ENCODE peak calls at places on chromosome 13, in five cellular contexts. W is Panc1, J is fibroblast of lung, Z is osteoblast, U is AG04450. K is an unnamed sample.

GRCh38 chr13:107650081-107650701 is 565.1 kb downstream of the LIG4 start:
- DNase-seq in Z (no peak), U (no peak), J (peak; percentile 68), W (peak; percentile 20), K (no peak)

GRCh38 chr13:39561971-39562370 is 41.0 kb downstream of the LHFPL6 start:
- DNase-seq in U (no peak), J (no peak), Z (no peak), W (no peak), K (no peak)

GRCh38 chr13:75792526-75793187 is 156.5 kb downstream of the LMO7 start:
- DNase-seq in U (peak; percentile 26), J (no peak), W (no peak), Z (no peak), K (peak; percentile 87)

GRCh38 chr13:113466321-113466836 is 13.1 kb upstream of the ADPRHL1 start:
- DNase-seq in Z (no peak), W (no peak), J (no peak), U (no peak), K (no peak)

GRCh38 chr13:31201341-31202024 is 1.7 kb downstream of the B3GLCT start:
- DNase-seq in W (no peak), J (peak; percentile 47), Z (peak; percentile 95), U (no peak), K (no peak)

GRCh38 chr13:40534456-40534855 is 132.0 kb downstream of the FOXO1 start:
- DNase-seq in U (no peak), W (no peak), Z (peak; percentile 34), J (peak; percentile 26), K (no peak)

GRCh38 chr13:60282708-60283107 is 114.3 kb upstream of the TDRD3 start:
- DNase-seq in J (no peak), W (no peak), U (no peak), Z (no peak), K (no peak)

GRCh38 chr13:33797622-33798021 is 20.3 kb upstream of the RFC3 start:
- DNase-seq in Z (no peak), J (peak; percentile 36), W (no peak), U (no peak), K (no peak)

GRCh38 chr13:46745062-46745461 is 51.9 kb downstream of the ESD start:
- DNase-seq in U (no peak), J (no peak), W (no peak), Z (no peak), K (no peak)

GRCh38 chr13:32415019-32415418 is 12.9 kb downstream of the N4BP2L1 start:
- DNase-seq in J (no peak), U (no peak), Z (no peak), W (no peak), K (no peak)

GRCh38 chr13:81487151-81487550 is 1146.2 kb upstream of the SPRY2 start:
- DNase-seq in J (no peak), W (no peak), U (no peak), Z (no peak), K (no peak)

GRCh38 chr13:74904547-74904946 is 577.4 kb downstream of the TBC1D4 start:
- DNase-seq in Z (no peak), W (no peak), J (no peak), U (no peak), K (no peak)

GRCh38 chr13:51148952-51149573 is 38.0 kb upstream of the C13orf42 start:
- DNase-seq in J (peak; percentile 68), U (peak; percentile 8), W (no peak), Z (no peak), K (peak; percentile 12)

GRCh38 chr13:49443689-49444516 is at the start of the genes CAB39L and SETDB2:
- DNase-seq in Z (peak; percentile 96), W (peak; percentile 93), U (peak; percentile 98), J (peak; percentile 99), K (peak; percentile 89)
- TF ChIP-seq CTCF in Z (peak; percentile 25), W (peak; percentile 41), U (peak; percentile 43), J (peak; percentile 19), K (peak; percentile 34)

GRCh38 chr13:102487330-102487729 is 85.5 kb upstream of the FGF14 start:
- DNase-seq in U (no peak), Z (no peak), W (no peak), J (no peak), K (no peak)

DNA sequence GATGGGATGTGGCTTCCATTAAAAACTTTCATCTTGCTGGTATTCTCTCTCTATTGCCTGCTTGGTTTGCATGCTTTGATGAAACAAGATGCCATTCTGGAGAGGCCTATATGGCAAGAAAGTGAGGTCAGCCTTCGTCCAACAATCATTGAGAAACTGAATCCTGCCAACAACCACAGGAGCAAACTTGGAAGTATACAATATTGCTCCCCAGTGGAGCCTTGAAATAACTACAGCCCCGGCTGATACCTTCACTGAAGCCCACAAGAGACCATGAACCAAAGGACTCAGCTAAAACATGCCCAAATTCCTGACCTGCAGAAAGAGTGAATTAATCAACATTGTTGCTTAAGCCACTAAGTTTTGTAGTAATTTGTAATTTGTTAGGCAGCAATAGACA is 82.5 kb upstream of the FGF14 start:
- DNase-seq in J (peak; percentile 40), U (no peak), W (no peak), Z (no peak), K (peak; percentile 4)
- TF ChIP-seq CTCF in J (peak; percentile 48), U (peak; percentile 23), W (peak; percentile 6), Z (no peak), K (peak; percentile 53)

DNA sequence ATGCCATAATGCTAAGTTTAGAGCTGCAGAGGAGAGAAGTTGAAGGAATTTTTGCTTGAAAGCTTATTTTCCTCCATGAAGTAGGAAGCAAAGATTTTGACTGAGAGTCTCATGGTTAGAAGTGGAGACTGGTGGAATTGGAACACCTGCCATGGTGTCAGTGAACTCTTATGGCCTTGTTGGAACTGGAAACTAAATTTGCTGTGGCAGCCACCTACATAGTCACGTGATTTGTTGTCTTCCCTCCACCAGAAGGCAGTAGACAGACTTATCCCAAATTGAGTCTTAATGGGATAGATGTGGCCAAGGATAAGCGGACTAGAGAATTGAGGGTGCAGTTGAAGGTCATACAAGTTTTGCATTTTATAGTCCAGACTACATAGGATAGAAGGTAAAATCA is 22.1 kb downstream of the NDFIP2 start:
- DNase-seq in J (no peak), W (no peak), Z (no peak), U (no peak), K (no peak)
- TF ChIP-seq CTCF in J (no peak), W (peak; percentile 5), Z (no peak), U (no peak), K (no peak)

GRCh38 chr13:95368998-95369397 is 67.7 kb upstream of the ABCC4 start:
- DNase-seq in U (no peak), W (no peak), J (no peak), Z (no peak), K (no peak)
- TF ChIP-seq CTCF in U (no peak), W (no peak), J (no peak), Z (no peak), K (no peak)

DNA sequence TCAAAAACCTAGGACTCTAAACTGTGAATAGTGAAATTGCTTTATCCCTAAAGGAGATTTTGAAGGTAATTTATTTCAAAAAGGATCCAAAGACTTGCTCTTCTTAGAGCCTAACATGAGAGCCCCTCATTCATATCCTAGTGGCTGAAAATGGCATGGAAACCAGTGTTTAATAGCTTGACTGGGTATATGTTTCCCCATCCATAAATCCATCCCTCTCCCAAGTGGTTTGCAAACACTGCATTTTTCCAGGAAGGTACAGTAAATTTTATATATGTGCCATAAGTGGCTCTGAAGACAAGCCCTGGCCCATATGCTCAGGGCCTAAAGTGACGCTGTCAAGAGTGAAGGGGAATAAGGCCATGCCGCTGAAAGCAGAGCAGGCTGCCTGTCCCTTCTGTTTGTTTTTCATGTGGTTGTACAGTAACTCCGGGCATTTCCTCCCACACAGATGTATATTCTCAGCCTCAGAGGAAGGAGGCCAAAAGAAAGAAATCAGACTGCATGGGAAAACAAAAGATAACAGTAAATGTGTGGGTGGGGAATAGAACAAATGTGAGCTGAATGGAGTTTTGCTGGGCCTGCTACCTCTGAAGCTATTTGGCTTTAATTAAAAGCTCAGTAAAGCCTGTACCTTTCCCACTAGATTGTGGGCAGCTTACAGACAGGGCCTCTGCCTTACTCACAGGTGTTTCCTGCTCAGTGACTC is 181.9 kb downstream of the PCDH9 start:
- DNase-seq in J (peak; percentile 91), U (peak; percentile 65), W (no peak), Z (peak; percentile 38), K (peak; percentile 20)
- TF ChIP-seq CTCF in J (no peak), U (peak; percentile 33), W (no peak), Z (peak; percentile 9), K (no peak)

GRCh38 chr13:21501709-21502108 is 42.6 kb upstream of the ZDHHC20 start:
- DNase-seq in U (no peak), W (no peak), J (no peak), Z (no peak), K (peak; percentile 19)
- TF ChIP-seq CTCF in U (no peak), W (no peak), J (no peak), Z (no peak), K (peak; percentile 39)

GRCh38 chr13:45544520-45544919 is 71.0 kb downstream of the ERICH6B start:
- DNase-seq in U (no peak), W (no peak), J (no peak), Z (no peak), K (no peak)
- TF ChIP-seq CTCF in U (no peak), W (no peak), J (no peak), Z (no peak), K (no peak)

GRCh38 chr13:35824825-35825224 is 306.4 kb downstream of the DCLK1 start:
- DNase-seq in J (no peak), U (no peak), Z (no peak), W (no peak), K (no peak)
- TF ChIP-seq CTCF in J (no peak), U (no peak), Z (no peak), W (no peak), K (no peak)